ENCODE peak calls at places on chromosomes 5 and 9, in six cellular contexts. One of them, this sample, is unnamed.

GRCh38 chr5:10700516-10700915 is 60.5 kb downstream of the DAP start:
- DNase-seq in Panc1: no peak
- DNase-seq in stomach: no peak
- DNase-seq in esophagus muscularis mucosa: no peak
- DNase-seq in fibroblast of mammary gland: no peak
- DNase-seq in uterus: no peak
- DNase-seq in this sample: no peak

GRCh38 chr5:143314664-143315063 is 88.8 kb downstream of the NR3C1 start:
- DNase-seq in Panc1: no peak
- DNase-seq in stomach: no peak
- DNase-seq in esophagus muscularis mucosa: no peak
- DNase-seq in fibroblast of mammary gland: peak
- DNase-seq in uterus: no peak
- DNase-seq in this sample: no peak

GRCh38 chr9:96398582-96399334 is 15.2 kb upstream of the SLC35D2 start:
- DNase-seq in Panc1: no peak
- DNase-seq in stomach: peak
- DNase-seq in esophagus muscularis mucosa: no peak
- DNase-seq in fibroblast of mammary gland: no peak
- DNase-seq in uterus: no peak
- DNase-seq in this sample: no peak

GRCh38 chr5:81202652-81203051 is 30.5 kb upstream of the CKMT2 start:
- DNase-seq in Panc1: no peak
- DNase-seq in stomach: no peak
- DNase-seq in esophagus muscularis mucosa: no peak
- DNase-seq in fibroblast of mammary gland: peak
- DNase-seq in uterus: no peak
- DNase-seq in this sample: no peak

GRCh38 chr9:133874061-133874638 is 118.0 kb downstream of the VAV2 start:
- DNase-seq in Panc1: no peak
- DNase-seq in stomach: no peak
- DNase-seq in esophagus muscularis mucosa: no peak
- DNase-seq in fibroblast of mammary gland: peak
- DNase-seq in uterus: no peak
- DNase-seq in this sample: peak

GRCh38 chr5:108747111-108748009 is at the start of gene FER:
- DNase-seq in Panc1: no peak
- DNase-seq in stomach: no peak
- DNase-seq in esophagus muscularis mucosa: no peak
- DNase-seq in fibroblast of mammary gland: peak
- DNase-seq in uterus: no peak
- DNase-seq in this sample: peak

GRCh38 chr9:135300346-135301141 is 179.0 kb upstream of the PPP1R26 start:
- DNase-seq in Panc1: no peak
- DNase-seq in stomach: no peak
- DNase-seq in esophagus muscularis mucosa: no peak
- DNase-seq in fibroblast of mammary gland: no peak
- DNase-seq in uterus: no peak
- DNase-seq in this sample: no peak

GRCh38 chr9:130410443-130410842 is 34.3 kb upstream of the ASS1 start:
- DNase-seq in Panc1: no peak
- DNase-seq in stomach: no peak
- DNase-seq in esophagus muscularis mucosa: no peak
- DNase-seq in fibroblast of mammary gland: no peak
- DNase-seq in uterus: no peak
- DNase-seq in this sample: no peak

GRCh38 chr5:149840226-149840825 is 104.3 kb downstream of the PDE6A start:
- DNase-seq in Panc1: no peak
- DNase-seq in stomach: no peak
- DNase-seq in esophagus muscularis mucosa: no peak
- DNase-seq in fibroblast of mammary gland: no peak
- DNase-seq in uterus: no peak
- DNase-seq in this sample: no peak

GRCh38 chr5:149836451-149837139 is 106.5 kb downstream of the PPARGC1B start:
- DNase-seq in Panc1: no peak
- DNase-seq in stomach: no peak
- DNase-seq in esophagus muscularis mucosa: no peak
- DNase-seq in fibroblast of mammary gland: no peak
- DNase-seq in uterus: no peak
- DNase-seq in this sample: no peak

GRCh38 chr5:149838881-149839739 is 105.5 kb downstream of the PDE6A start:
- DNase-seq in Panc1: no peak
- DNase-seq in stomach: peak
- DNase-seq in esophagus muscularis mucosa: no peak
- DNase-seq in fibroblast of mammary gland: peak
- DNase-seq in uterus: no peak
- DNase-seq in this sample: peak

GRCh38 chr5:149839761-149840160 is 104.8 kb downstream of the PDE6A start:
- DNase-seq in Panc1: no peak
- DNase-seq in stomach: no peak
- DNase-seq in esophagus muscularis mucosa: no peak
- DNase-seq in fibroblast of mammary gland: peak
- DNase-seq in uterus: no peak
- DNase-seq in this sample: no peak

DNA sequence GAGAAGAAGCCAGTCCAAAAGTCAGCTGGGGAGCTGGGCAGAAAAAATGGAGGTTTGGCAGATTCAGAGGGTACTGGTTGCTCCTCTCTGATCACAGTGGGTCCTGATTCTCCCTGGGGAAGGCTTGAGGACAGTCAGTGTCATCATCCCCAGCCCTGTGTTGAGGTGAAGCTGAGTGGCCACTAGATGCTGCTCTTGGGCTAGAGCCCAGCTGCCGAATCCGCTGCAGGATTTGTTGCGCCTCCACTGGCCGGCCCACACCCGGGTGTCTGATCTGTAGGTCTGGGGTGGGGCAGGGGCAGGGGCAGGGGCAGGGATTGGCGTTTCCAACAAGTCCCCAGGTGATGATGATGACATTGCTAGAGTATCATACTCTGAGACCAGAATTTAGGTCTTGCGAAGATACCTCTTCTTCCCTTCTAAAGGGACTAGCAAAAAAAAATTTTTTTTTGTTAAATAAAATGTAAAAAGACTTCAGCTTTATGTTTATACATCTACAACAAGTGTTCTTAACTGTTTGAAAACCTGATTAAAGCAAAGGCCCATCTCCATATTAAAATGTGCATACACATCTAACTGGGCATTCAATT is 106.8 kb downstream of the PDE6A start:
- DNase-seq in Panc1: no peak
- DNase-seq in stomach: peak
- DNase-seq in esophagus muscularis mucosa: no peak
- DNase-seq in fibroblast of mammary gland: peak
- DNase-seq in uterus: no peak
- DNase-seq in this sample: peak
- TF ChIP-seq CTCF in Panc1: peak
- TF ChIP-seq CTCF in stomach: no peak
- TF ChIP-seq CTCF in esophagus muscularis mucosa: no peak
- TF ChIP-seq CTCF in fibroblast of mammary gland: peak
- TF ChIP-seq CTCF in uterus: peak
- TF ChIP-seq CTCF in this sample: peak

GRCh38 chr5:132475939-132476852 is 14.4 kb downstream of the IRF1 start:
- DNase-seq in Panc1: no peak
- DNase-seq in stomach: peak
- DNase-seq in esophagus muscularis mucosa: no peak
- DNase-seq in fibroblast of mammary gland: no peak
- DNase-seq in uterus: peak
- DNase-seq in this sample: no peak

GRCh38 chr5:132478498-132478855 is 12.1 kb downstream of the IRF1 start:
- DNase-seq in Panc1: no peak
- DNase-seq in stomach: no peak
- DNase-seq in esophagus muscularis mucosa: no peak
- DNase-seq in fibroblast of mammary gland: no peak
- DNase-seq in uterus: no peak
- DNase-seq in this sample: no peak

GRCh38 chr5:132475531-132475930 is 15.0 kb downstream of the IRF1 start:
- DNase-seq in Panc1: no peak
- DNase-seq in stomach: peak
- DNase-seq in esophagus muscularis mucosa: no peak
- DNase-seq in fibroblast of mammary gland: no peak
- DNase-seq in uterus: peak
- DNase-seq in this sample: no peak

GRCh38 chr5:132477784-132478497 is 12.6 kb downstream of the IRF1 start:
- DNase-seq in Panc1: no peak
- DNase-seq in stomach: no peak
- DNase-seq in esophagus muscularis mucosa: no peak
- DNase-seq in fibroblast of mammary gland: no peak
- DNase-seq in uterus: no peak
- DNase-seq in this sample: no peak

GRCh38 chr5:132476853-132477729 is 13.5 kb downstream of the IRF1 start:
- DNase-seq in Panc1: no peak
- DNase-seq in stomach: no peak
- DNase-seq in esophagus muscularis mucosa: no peak
- DNase-seq in fibroblast of mammary gland: no peak
- DNase-seq in uterus: peak
- DNase-seq in this sample: no peak
- TF ChIP-seq CTCF in Panc1: no peak
- TF ChIP-seq CTCF in stomach: no peak
- TF ChIP-seq CTCF in esophagus muscularis mucosa: no peak
- TF ChIP-seq CTCF in fibroblast of mammary gland: no peak
- TF ChIP-seq CTCF in uterus: no peak
- TF ChIP-seq CTCF in this sample: no peak

GRCh38 chr5:73780297-73781080 is 154.5 kb downstream of the ARHGEF28 start:
- DNase-seq in Panc1: no peak
- DNase-seq in stomach: no peak
- DNase-seq in esophagus muscularis mucosa: no peak
- DNase-seq in fibroblast of mammary gland: no peak
- DNase-seq in uterus: no peak
- DNase-seq in this sample: no peak
- TF ChIP-seq CTCF in Panc1: no peak
- TF ChIP-seq CTCF in stomach: no peak
- TF ChIP-seq CTCF in esophagus muscularis mucosa: no peak
- TF ChIP-seq CTCF in fibroblast of mammary gland: no peak
- TF ChIP-seq CTCF in uterus: no peak
- TF ChIP-seq CTCF in this sample: no peak

GRCh38 chr5:150256416-150257064 is 33.0 kb downstream of the CAMK2A start:
- DNase-seq in Panc1: no peak
- DNase-seq in stomach: no peak
- DNase-seq in esophagus muscularis mucosa: no peak
- DNase-seq in fibroblast of mammary gland: no peak
- DNase-seq in uterus: no peak
- DNase-seq in this sample: no peak
- TF ChIP-seq CTCF in Panc1: no peak
- TF ChIP-seq CTCF in stomach: no peak
- TF ChIP-seq CTCF in esophagus muscularis mucosa: no peak
- TF ChIP-seq CTCF in fibroblast of mammary gland: no peak
- TF ChIP-seq CTCF in uterus: no peak
- TF ChIP-seq CTCF in this sample: no peak

DNA sequence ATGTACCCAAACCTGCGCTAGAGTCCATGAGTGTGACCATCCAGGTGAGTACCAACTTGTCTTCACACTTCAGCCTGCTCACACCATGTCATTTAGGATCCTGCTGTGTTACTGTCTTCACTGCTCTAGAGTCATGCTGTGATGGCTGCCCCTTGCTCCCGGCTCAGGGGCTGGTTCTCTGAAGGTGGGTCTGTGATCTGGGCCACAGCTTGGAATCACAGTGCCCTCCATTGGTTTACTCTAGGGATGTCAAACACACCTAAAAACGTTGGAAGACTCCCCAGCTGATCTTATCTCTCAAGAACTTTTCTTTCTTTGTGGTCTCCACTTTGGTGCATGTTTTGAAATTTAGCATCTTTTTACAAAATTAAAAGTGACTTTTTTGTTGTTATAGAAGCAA is 53.8 kb downstream of the NFX1 start:
- DNase-seq in Panc1: no peak
- DNase-seq in stomach: no peak
- DNase-seq in esophagus muscularis mucosa: no peak
- DNase-seq in fibroblast of mammary gland: no peak
- DNase-seq in uterus: no peak
- DNase-seq in this sample: no peak
- TF ChIP-seq CTCF in Panc1: no peak
- TF ChIP-seq CTCF in stomach: no peak
- TF ChIP-seq CTCF in esophagus muscularis mucosa: no peak
- TF ChIP-seq CTCF in fibroblast of mammary gland: no peak
- TF ChIP-seq CTCF in uterus: no peak
- TF ChIP-seq CTCF in this sample: no peak

GRCh38 chr5:92911851-92912250 is 669.2 kb downstream of the NR2F1-AS1 start:
- DNase-seq in Panc1: no peak
- DNase-seq in stomach: no peak
- DNase-seq in esophagus muscularis mucosa: no peak
- DNase-seq in fibroblast of mammary gland: no peak
- DNase-seq in uterus: no peak
- DNase-seq in this sample: no peak

GRCh38 chr5:92911293-92911692 is 669.7 kb downstream of the NR2F1-AS1 start:
- DNase-seq in Panc1: no peak
- DNase-seq in stomach: no peak
- DNase-seq in esophagus muscularis mucosa: no peak
- DNase-seq in fibroblast of mammary gland: no peak
- DNase-seq in uterus: no peak
- DNase-seq in this sample: no peak

GRCh38 chr5:92908952-92909351 is 672.1 kb downstream of the NR2F1-AS1 start:
- DNase-seq in Panc1: no peak
- DNase-seq in stomach: no peak
- DNase-seq in esophagus muscularis mucosa: no peak
- DNase-seq in fibroblast of mammary gland: no peak
- DNase-seq in uterus: no peak
- DNase-seq in this sample: no peak

GRCh38 chr5:92907914-92908606 is 673.0 kb downstream of the NR2F1-AS1 start:
- DNase-seq in Panc1: no peak
- DNase-seq in stomach: no peak
- DNase-seq in esophagus muscularis mucosa: no peak
- DNase-seq in fibroblast of mammary gland: peak
- DNase-seq in uterus: no peak
- DNase-seq in this sample: no peak

GRCh38 chr5:92909545-92909962 is 671.5 kb downstream of the NR2F1-AS1 start:
- DNase-seq in Panc1: no peak
- DNase-seq in stomach: no peak
- DNase-seq in esophagus muscularis mucosa: no peak
- DNase-seq in fibroblast of mammary gland: no peak
- DNase-seq in uterus: no peak
- DNase-seq in this sample: peak
- TF ChIP-seq CTCF in Panc1: peak
- TF ChIP-seq CTCF in stomach: peak
- TF ChIP-seq CTCF in esophagus muscularis mucosa: peak
- TF ChIP-seq CTCF in fibroblast of mammary gland: peak
- TF ChIP-seq CTCF in uterus: peak
- TF ChIP-seq CTCF in this sample: peak

GRCh38 chr5:77639624-77640023 is 1.1 kb upstream of the OTP start:
- DNase-seq in Panc1: no peak
- DNase-seq in stomach: no peak
- DNase-seq in esophagus muscularis mucosa: no peak
- DNase-seq in fibroblast of mammary gland: no peak
- DNase-seq in uterus: no peak
- DNase-seq in this sample: no peak

GRCh38 chr5:77637170-77638074 is 1.1 kb downstream of the OTP start:
- DNase-seq in Panc1: no peak
- DNase-seq in stomach: no peak
- DNase-seq in esophagus muscularis mucosa: no peak
- DNase-seq in fibroblast of mammary gland: no peak
- DNase-seq in uterus: no peak
- DNase-seq in this sample: no peak

GRCh38 chr5:77640577-77641396 is 2.3 kb upstream of the OTP start:
- DNase-seq in Panc1: no peak
- DNase-seq in stomach: no peak
- DNase-seq in esophagus muscularis mucosa: no peak
- DNase-seq in fibroblast of mammary gland: no peak
- DNase-seq in uterus: no peak
- DNase-seq in this sample: no peak

GRCh38 chr5:77638204-77638762 is at the start of gene OTP:
- DNase-seq in Panc1: no peak
- DNase-seq in stomach: no peak
- DNase-seq in esophagus muscularis mucosa: no peak
- DNase-seq in fibroblast of mammary gland: no peak
- DNase-seq in uterus: no peak
- DNase-seq in this sample: no peak

GRCh38 chr5:77638763-77639451 is 394 bp upstream of the OTP start:
- DNase-seq in Panc1: no peak
- DNase-seq in stomach: no peak
- DNase-seq in esophagus muscularis mucosa: no peak
- DNase-seq in fibroblast of mammary gland: no peak
- DNase-seq in uterus: no peak
- DNase-seq in this sample: no peak
- TF ChIP-seq CTCF in Panc1: no peak
- TF ChIP-seq CTCF in stomach: no peak
- TF ChIP-seq CTCF in esophagus muscularis mucosa: no peak
- TF ChIP-seq CTCF in fibroblast of mammary gland: no peak
- TF ChIP-seq CTCF in uterus: no peak
- TF ChIP-seq CTCF in this sample: no peak